ENCODE peak calls at places on chromosomes 5 and 9, in seven cellular contexts. P is naive thymus-derived CD8-positive, alpha-beta T cell; K is fibroblast of the aortic adventitia; W is EL; F is astrocyte of the spinal cord; M is activated CD4-positive, alpha-beta T cell treated with anti-CD3 and anti-CD28 coated beads, Interleukin-2, amount 50 U/mL, for 1 hour; B is GM12892. U is an unnamed sample.

GRCh38 chr5:79069488-79070001 is at the start of the genes BHMT2 and DMGDH:
- DNase-seq in P (no peak), K (no peak), W (peak), F (peak), M (no peak), B (no peak), U (peak)

GRCh38 chr5:20656262-20656661 is 668.3 kb upstream of the CDH18 start:
- DNase-seq in P (no peak), K (no peak), W (no peak), F (no peak), M (no peak), B (no peak), U (no peak)

GRCh38 chr9:106689089-106689488 is 173.9 kb upstream of the ZNF462 start:
- DNase-seq in P (no peak), K (peak), W (no peak), F (no peak), M (no peak), B (no peak), U (no peak)

GRCh38 chr9:135659252-135659651 is 3.9 kb upstream of the LCN9 start:
- DNase-seq in P (no peak), K (no peak), W (no peak), F (no peak), M (no peak), B (no peak), U (no peak)

GRCh38 chr5:57900356-57900944 is 417.8 kb upstream of the ACTBL2 start:
- DNase-seq in P (no peak), K (no peak), W (no peak), F (no peak), M (no peak), B (no peak), U (no peak)

GRCh38 chr9:98916660-98917059 is 27.0 kb upstream of the COL15A1 start:
- DNase-seq in P (no peak), K (peak), W (no peak), F (peak), M (no peak), B (no peak), U (no peak)

GRCh38 chr9:133787749-133788015 is 49.5 kb upstream of the SARDH start:
- DNase-seq in P (no peak), K (peak), W (peak), F (peak), M (no peak), B (peak), U (no peak)

GRCh38 chr9:34370970-34371880 is 5.5 kb downstream of the MYORG start:
- DNase-seq in P (no peak), K (no peak), W (peak), F (no peak), M (no peak), B (no peak), U (no peak)

GRCh38 chr9:35051069-35051967 is 21.1 kb downstream of the VCP start:
- DNase-seq in P (peak), K (peak), W (peak), F (peak), M (peak), B (no peak), U (no peak)

GRCh38 chr9:38641985-38642864 is 21.8 kb upstream of the ANKRD18A start:
- DNase-seq in P (no peak), K (peak), W (peak), F (peak), M (no peak), B (no peak), U (peak)

GRCh38 chr5:163888366-163888765 is 382.9 kb downstream of the MAT2B start:
- DNase-seq in P (no peak), K (peak), W (peak), F (peak), M (no peak), B (no peak), U (no peak)

U was measured in head of caudate nucleus.